ENCODE peak calls at places on chromosomes 7 and 10, in four cellular contexts. N is H9, Q is A549, F is hepatocyte. O is an unnamed sample.

GRCh38 chr10:114754445-114755320 is 66.9 kb upstream of the FHIP2A start:
- DNase-seq in N (no peak), Q (no peak), F (peak; percentile 35), O (peak; percentile 25)

GRCh38 chr7:15853832-15854470 is 167.5 kb upstream of the MEOX2 start:
- DNase-seq in N (no peak), Q (no peak), F (no peak), O (no peak)

GRCh38 chr7:138137423-138138171 is 61.3 kb downstream of the AKR1D1 start:
- DNase-seq in N (no peak), Q (no peak), F (no peak), O (no peak)

GRCh38 chr7:149723795-149724495 is 49.4 kb downstream of the ZNF467 start:
- DNase-seq in N (no peak), Q (no peak), F (no peak), O (no peak)

GRCh38 chr10:71025535-71025934 is 137.2 kb upstream of the PCBD1 start:
- DNase-seq in N (peak; percentile 65), Q (no peak), F (peak; percentile 26), O (peak; percentile 70)

GRCh38 chr10:48428896-48429295 is 122.4 kb downstream of the MAPK8 start:
- DNase-seq in N (no peak), Q (no peak), F (no peak), O (no peak)

GRCh38 chr10:78041170-78042057 is 7.8 kb downstream of the RPS24 start:
- DNase-seq in N (no peak), Q (no peak), F (no peak), O (no peak)

GRCh38 chr10:116669832-116670644 is 49.3 kb downstream of the PNLIPRP2 start:
- DNase-seq in N (peak; percentile 97), Q (no peak), F (peak; percentile 87), O (peak; percentile 23)

GRCh38 chr7:26399309-26399610 is 107.6 kb downstream of the SNX10 start:
- DNase-seq in N (peak; percentile 41), Q (peak; percentile 48), F (peak; percentile 39), O (no peak)

DNA sequence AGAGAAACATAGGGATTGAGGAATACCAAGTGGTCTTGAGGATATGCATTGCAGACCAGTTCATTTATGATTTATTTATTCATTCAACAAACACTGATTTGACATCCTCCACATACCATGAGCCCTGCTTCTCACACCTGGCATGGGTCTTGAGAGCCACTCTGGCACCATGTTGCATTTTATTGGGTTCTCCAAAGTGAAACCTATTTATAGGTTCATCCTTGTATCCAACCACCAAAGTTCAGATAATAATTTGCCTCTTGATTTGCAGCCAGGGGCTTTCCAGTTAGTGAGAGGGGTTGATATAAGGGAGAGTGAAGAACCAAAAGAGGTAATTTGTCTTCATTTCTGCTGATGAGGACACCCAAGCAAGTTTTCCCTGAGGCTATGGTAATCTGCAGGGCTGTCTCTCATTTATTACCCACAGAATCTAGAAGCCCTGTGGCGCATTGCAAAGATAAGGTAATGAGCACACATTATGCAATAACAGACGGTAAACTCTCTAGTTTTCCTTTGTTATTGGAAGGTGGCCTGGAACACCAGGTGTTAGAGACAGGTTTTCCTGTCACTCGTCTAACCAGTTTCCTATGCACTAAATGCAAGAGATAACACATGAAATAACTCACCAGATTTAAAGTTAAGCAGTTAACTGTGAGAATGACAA is 28.8 kb upstream of the ICA1 start:
- DNase-seq in N (no peak), Q (no peak), F (peak; percentile 44), O (peak; percentile 15)
- TF ChIP-seq CTCF in N (no peak), Q (no peak), F (no peak), O (no peak)

GRCh38 chr10:74083304-74083703 is 67.3 kb downstream of the AP3M1 start:
- DNase-seq in N (no peak), Q (no peak), F (no peak), O (no peak)
- H3K27ac ChIP-seq in N (no peak overlapping the region), Q (no peak overlapping the region), F (no peak overlapping the region), O (no peak overlapping the region)

DNA sequence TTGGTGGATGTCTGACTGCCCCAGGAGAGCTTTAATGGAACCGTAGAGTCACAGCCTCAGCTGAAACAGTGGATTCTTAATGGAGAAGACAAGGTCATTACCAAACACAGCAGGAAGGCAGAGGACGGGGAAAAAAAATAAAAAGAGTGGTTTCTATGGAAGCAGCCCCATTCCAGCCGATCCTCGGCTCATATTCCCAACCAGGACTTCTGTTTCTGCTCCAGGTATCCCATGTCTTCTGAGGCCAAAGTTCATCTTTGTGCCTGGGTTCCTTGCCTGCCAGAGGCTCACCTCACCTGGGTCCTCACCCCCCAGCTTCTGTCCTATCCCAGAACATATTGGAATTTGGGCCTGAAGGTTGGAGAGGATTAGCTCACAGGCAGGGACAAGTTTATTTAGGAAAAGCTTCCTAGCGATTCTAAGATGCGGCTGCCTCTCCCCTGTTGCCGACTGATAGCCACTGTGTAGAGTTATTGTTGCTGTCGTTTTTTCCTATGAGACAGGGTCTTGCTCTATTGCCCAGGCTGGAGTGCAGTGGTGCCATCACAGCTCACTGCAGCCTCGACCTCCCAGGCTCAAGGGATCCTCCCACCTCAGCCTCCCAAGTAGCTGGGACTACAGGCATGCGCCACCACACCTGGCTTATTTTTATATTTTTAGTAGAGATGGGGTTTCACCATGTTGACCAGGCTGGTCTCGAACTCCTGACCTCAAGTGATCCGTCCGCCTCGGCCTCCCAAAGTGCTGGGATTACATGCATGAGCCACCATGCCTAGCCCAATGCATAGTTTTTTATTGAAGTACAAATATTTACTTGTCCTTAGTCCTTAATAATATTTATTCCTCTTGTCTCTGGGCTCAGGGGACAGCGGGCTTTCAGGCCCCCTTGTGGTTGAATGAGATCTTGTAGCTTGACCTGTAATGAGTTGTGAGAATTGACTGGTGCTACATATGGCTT is 15.4 kb downstream of the CCL26 start:
- DNase-seq in N (no peak), Q (peak; percentile 60), F (peak; percentile 44), O (peak; percentile 47)
- TF ChIP-seq CTCF in N (peak; percentile 71), Q (peak; percentile 24), F (peak; percentile 44), O (peak; percentile 30)

GRCh38 chr10:98461500-98461842 is 14.7 kb upstream of the HPS1 start:
- DNase-seq in N (no peak), Q (no peak), F (no peak), O (no peak)
- H3K27ac ChIP-seq in N (no peak overlapping the region), Q (peak overlapping the region; percentile 55), F (peak overlapping the region; percentile 77), O (no peak overlapping the region)

DNA sequence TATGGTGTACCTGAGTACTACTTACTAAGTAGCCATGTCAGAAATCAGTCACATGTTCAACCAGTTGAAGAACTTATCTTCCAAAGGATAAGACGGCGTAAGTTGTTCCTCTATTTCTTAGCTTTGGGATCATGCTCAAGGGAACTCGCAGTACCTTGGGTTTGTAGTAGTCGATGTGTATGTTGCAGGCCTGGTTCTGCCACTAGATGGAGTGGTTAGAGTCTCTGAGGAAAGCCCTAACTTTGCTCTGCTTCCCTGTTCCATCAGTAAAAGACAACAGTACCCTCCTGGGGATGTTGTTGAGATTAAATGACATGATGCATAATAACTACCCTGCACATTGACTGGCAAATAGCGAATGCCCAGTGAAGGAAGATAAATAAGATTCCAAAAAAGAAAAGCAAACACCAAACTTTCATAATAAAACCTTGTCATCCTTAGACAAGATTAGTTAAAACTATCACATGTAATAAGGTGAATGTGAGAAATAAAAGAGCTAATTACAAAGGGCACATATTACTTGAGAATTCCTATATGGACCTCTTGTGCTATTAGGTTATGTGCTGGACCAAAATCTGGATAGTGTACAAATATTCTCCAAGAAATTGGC is 165.9 kb downstream of the ABCA13 start:
- DNase-seq in N (peak; percentile 54), Q (peak; percentile 37), F (peak; percentile 50), O (peak; percentile 47)
- TF ChIP-seq CTCF in N (peak; percentile 80), Q (peak; percentile 44), F (peak; percentile 59), O (peak; percentile 49)

DNA sequence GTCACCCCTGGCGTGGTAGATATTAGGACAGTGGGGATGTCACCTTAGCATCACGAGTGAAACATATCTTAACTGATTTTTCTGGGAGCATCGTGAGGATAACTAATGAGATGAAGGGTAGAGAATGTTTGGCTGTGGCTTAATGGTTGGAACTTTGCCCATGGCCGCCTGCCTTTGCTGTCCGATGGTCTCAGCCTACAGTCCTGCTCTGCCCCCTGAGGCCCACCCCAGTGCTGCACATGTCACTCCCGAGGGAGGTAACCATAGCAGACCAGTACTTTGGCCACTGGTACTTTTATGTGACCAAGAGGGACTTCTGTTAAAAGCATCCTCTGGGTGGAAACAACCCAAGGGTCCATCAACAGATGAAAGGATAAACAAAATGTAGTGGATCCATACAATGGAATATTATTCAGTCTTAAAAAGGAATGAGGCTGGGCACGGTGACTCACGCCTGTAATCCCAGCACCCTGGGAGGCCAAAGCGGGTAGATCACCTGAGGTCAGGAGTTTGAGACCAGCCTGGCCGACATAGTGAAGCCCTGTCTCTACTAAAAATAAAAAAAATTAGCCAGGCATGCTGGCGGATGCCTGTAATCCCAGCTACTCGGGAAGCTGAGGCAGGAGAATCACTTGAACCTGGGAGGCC is 58.4 kb downstream of the TACR2 start:
- DNase-seq in N (no peak), Q (no peak), F (no peak), O (no peak)
- H3K27ac ChIP-seq in N (no peak overlapping the region), Q (no peak overlapping the region), F (no peak overlapping the region), O (peak overlapping the region; percentile 68)

GRCh38 chr7:36855330-36855729 is 131.0 kb upstream of the AOAH start:
- DNase-seq in N (no peak), Q (no peak), F (no peak), O (peak; percentile 76)
- TF ChIP-seq CTCF in N (no peak), Q (no peak), F (no peak), O (no peak)

DNA sequence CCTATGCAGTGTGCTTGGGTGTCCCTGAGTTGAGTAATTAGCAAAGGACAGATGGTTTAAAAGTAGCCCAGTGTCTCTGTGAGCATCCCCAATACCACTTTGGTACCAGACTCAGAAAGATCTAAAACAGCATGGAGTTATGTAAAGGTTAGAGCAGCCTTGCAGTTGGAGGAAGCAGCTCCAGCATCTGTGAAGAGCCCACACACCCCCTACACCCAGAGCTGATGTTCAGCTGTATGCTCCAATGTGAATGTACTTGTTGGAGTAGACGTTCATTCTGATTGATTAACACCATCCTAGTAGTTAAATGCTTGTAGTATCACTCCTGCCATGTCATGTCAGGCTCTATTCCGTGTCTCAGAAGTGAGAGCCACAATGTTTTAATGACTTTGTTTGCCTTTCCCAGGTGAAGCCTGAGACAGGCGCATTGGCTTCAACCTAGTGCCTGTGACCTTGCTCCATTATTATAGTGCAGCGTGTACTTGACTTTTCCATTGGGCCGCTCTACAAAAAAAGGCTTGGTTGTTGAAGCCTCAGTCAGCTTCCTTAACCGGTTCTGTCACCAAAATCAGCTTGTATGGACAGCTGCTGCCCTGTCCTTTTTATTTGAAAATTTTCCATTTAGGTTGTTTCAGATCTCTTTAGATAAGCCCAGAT is 154.2 kb downstream of the LCOR start:
- DNase-seq in N (no peak), Q (no peak), F (no peak), O (no peak)
- H3K27ac ChIP-seq in N (no peak overlapping the region), Q (no peak overlapping the region), F (no peak overlapping the region), O (no peak overlapping the region)

DNA sequence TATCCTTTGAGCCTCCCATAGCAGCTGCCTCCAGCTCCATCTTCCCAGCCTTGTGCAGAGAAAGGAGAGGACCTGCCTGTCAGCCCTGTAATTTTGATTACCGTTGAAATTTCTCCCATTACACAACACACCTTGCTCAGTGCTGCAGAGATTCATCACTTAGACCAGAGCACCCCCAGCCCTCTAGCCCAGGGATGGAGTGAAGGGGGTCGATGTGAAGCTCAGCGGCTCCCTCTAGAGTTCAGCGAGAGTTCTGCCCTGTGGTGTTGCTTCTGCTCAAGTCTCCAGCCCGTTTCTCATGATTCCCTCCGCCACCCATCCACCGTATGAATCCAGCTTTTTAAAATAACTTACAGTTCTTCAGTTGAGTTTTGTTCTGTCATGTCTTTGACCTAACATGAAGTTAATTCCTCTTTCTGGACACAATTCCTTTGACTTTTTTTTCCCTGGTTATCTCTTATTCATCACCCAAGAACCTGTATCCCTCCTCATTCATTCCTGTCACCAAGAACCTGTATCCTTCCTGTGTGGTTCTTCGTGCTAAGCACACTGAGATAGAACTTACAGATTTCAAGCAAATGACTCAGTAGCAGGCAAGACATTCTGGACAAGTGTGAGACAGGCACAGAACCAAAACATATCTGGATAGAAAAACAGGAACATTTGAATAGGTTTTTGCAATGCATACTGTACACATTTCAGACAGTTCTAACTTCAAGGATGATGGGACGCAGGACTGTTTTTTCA is 34.9 kb upstream of the ZNF32 start:
- DNase-seq in N (peak; percentile 71), Q (peak; percentile 18), F (no peak), O (no peak)
- TF ChIP-seq CTCF in N (peak; percentile 79), Q (no peak), F (peak; percentile 34), O (peak; percentile 7)